ENCODE peak calls at places on chromosome 3, in four cellular contexts. One of them, this sample, is unnamed.

GRCh38 chr3:136862611-136862951 is 573 bp downstream of the NCK1 start:
- DNase-seq in cardiac septum: no peak
- DNase-seq in MM.1S: peak
- DNase-seq in DMS153: peak
- DNase-seq in this sample: peak

GRCh38 chr3:153026026-153026425 is 136.0 kb upstream of the RAP2B start:
- DNase-seq in cardiac septum: no peak
- DNase-seq in MM.1S: peak
- DNase-seq in DMS153: no peak
- DNase-seq in this sample: no peak

GRCh38 chr3:175270199-175270837 is 411.2 kb downstream of the NAALADL2 start:
- DNase-seq in cardiac septum: no peak
- DNase-seq in MM.1S: no peak
- DNase-seq in DMS153: peak
- DNase-seq in this sample: no peak

GRCh38 chr3:193768069-193768391 is 175.0 kb downstream of the OPA1 start:
- DNase-seq in MM.1S: no peak
- DNase-seq in cardiac septum: no peak
- DNase-seq in DMS153: no peak
- DNase-seq in this sample: no peak

GRCh38 chr3:14289590-14290453 is 111.2 kb downstream of the LSM3 start:
- DNase-seq in DMS153: no peak
- DNase-seq in MM.1S: no peak
- DNase-seq in cardiac septum: no peak
- DNase-seq in this sample: no peak

GRCh38 chr3:180804871-180805430 is 107.5 kb upstream of the FXR1 start:
- DNase-seq in cardiac septum: no peak
- DNase-seq in MM.1S: no peak
- DNase-seq in DMS153: peak
- DNase-seq in this sample: no peak

GRCh38 chr3:168002786-168003368 is 92.8 kb downstream of the GOLIM4 start:
- DNase-seq in MM.1S: no peak
- DNase-seq in cardiac septum: no peak
- DNase-seq in DMS153: no peak
- DNase-seq in this sample: no peak

GRCh38 chr3:99641984-99642383 is 3.6 kb downstream of the COL8A1 start:
- DNase-seq in MM.1S: no peak
- DNase-seq in cardiac septum: no peak
- DNase-seq in DMS153: no peak
- DNase-seq in this sample: no peak